ENCODE peak calls at places on chromosomes 13 and 19, in four cellular contexts. A, R, W and X are unnamed samples.

GRCh38 chr13:98706446-98707110 is 45.9 kb downstream of the SLC15A1 start:
- DNase-seq in A (no peak), R (peak), W (no peak), X (peak)

GRCh38 chr13:77584111-77584510 is 48.6 kb downstream of the SCEL start:
- DNase-seq in A (no peak), R (no peak), W (no peak), X (no peak)

GRCh38 chr19:55247621-55248099 is 11.2 kb downstream of the PPP6R1 start:
- DNase-seq in A (no peak), R (no peak), W (no peak), X (peak)

GRCh38 chr13:69155136-69155535 is 952.5 kb upstream of the ATXN8OS start:
- DNase-seq in A (no peak), R (no peak), W (no peak), X (no peak)

GRCh38 chr13:26310470-26310869 is 56.5 kb downstream of the CDK8 start:
- DNase-seq in A (no peak), R (no peak), W (no peak), X (no peak)

GRCh38 chr13:89878904-89879303 is 1468.6 kb upstream of the MIR17HG start:
- DNase-seq in A (no peak), R (no peak), W (no peak), X (no peak)

GRCh38 chr13:112545866-112546265 is 42.1 kb downstream of the TUBGCP3 start:
- DNase-seq in A (no peak), R (no peak), W (no peak), X (no peak)

GRCh38 chr19:40398417-40399056 is 8.6 kb upstream of the HIPK4 start:
- DNase-seq in A (peak), R (no peak), W (peak), X (peak)

DNA sequence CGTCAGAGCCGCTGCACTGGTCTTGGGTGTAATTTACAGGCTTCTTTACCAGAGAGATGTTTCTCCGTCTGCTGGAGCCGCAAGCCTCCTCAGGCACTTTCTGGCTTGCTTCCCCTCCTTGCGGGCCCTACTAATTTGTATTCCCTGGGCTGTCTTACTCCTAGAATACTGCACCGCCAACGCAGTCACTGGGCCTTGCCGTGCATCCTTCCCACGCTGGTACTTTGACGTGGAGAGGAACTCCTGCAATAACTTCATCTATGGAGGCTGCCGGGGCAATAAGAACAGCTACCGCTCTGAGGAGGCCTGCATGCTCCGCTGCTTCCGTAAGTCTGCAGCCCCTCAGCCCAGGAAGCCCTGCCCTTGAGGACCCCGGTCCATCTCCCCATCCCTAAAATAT is 14.1 kb upstream of the C19orf33 start:
- DNase-seq in A (no peak), R (no peak), W (no peak), X (no peak)
- TF ChIP-seq HMGXB4 in A (no peak), R (no peak), W (no peak), X (no peak)

GRCh38 chr19:7670790-7671189 is 1.9 kb downstream of the RETN start:
- DNase-seq in A (no peak), R (no peak), W (no peak), X (no peak)

GRCh38 chr19:7672522-7672921 is 3.7 kb downstream of the RETN start:
- DNase-seq in A (no peak), R (no peak), W (no peak), X (no peak)

GRCh38 chr19:7676376-7676775 is 514 bp upstream of the MCEMP1 start:
- DNase-seq in A (no peak), R (no peak), W (no peak), X (no peak)

GRCh38 chr19:7676854-7677253 is at the start of gene MCEMP1:
- DNase-seq in A (no peak), R (no peak), W (no peak), X (no peak)

GRCh38 chr19:7673995-7674667 is 2.8 kb upstream of the MCEMP1 start:
- DNase-seq in A (peak), R (peak), W (peak), X (peak)
- TF ChIP-seq HMGXB4 in A (no peak), R (no peak), W (no peak), X (no peak)

DNA sequence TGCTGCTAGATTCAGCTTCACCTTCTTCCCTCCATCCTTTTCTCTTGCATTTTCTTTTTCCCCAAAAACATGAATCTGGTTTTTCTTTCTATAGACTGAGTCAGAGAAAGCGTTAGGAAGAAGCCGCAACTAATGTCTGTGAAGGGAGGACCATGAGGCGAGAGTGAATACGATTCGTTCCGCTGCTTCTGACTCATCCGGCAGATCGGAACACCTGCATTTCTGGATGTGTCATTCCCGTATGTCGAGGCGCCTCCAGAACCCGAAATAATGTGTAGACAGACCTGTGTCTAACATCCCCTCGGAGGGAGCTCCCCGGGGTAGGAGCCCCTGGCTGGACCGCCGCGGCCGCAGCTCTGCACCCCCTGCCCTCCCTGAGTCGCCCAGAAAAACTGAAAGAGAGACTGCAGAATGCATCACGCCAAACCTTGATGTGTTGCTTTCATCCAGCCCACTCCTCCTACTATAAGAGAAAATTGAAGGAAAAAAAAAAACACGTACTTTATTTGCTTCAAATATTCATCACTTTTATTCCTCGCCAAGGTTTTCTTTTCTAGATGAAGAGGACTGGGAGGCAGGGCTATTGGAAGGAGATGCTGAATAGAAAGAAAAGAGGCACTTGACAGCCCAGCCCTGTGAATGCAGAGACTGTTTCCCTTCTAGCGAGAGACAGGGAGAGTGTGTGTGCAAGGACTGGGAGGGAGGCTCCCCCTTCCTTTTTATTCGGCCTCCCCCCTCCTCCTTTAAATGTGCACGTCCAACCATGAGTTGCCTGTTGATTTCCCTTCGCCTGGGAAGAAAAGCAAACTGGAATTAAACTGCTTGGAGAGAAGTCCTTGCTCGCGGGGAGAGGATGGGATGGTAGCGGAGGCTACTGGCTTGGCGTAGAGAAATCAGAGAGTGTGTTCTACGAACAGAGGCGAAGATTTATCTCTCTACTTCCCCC is 610 bp upstream of the PCDH17 start:
- DNase-seq in A (no peak), R (no peak), W (no peak), X (no peak)
- TF ChIP-seq HMGXB4 in A (no peak), R (no peak), W (no peak), X (no peak)

DNA sequence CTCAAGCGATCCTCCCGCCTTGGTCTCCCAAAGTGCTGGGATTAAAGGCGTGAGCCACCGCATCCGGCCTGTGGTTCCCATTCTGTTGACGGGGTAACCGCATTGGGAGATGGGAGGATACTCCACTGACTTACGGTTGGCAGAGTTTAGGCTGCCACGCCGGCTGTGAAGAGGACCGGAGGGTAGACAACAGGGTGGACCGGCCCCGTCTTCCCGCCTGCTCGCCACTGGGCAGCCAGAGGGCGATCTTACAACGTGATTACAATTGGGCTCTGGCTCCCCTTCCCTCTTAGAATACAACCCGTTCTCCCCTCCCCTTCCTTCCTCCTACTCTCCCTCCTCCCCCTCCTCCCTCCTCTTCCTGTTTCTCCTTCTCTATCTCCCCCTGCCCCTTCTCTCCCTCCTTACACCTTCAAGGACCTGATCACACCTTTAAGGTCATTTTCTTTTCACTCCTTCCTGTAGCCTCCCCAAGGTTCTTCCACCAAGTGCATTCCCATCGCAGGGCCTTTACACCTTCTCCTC is 957 bp upstream of the CCDC194 start:
- DNase-seq in A (peak), R (no peak), W (peak), X (peak)
- TF ChIP-seq HMGXB4 in A (no peak), R (no peak), W (no peak), X (no peak)

GRCh38 chr13:68050746-68051145 is 820.6 kb upstream of the PCDH9 start:
- DNase-seq in A (no peak), R (no peak), W (no peak), X (no peak)
- TF ChIP-seq HMGXB4 in A (no peak), R (no peak), W (no peak), X (no peak)

DNA sequence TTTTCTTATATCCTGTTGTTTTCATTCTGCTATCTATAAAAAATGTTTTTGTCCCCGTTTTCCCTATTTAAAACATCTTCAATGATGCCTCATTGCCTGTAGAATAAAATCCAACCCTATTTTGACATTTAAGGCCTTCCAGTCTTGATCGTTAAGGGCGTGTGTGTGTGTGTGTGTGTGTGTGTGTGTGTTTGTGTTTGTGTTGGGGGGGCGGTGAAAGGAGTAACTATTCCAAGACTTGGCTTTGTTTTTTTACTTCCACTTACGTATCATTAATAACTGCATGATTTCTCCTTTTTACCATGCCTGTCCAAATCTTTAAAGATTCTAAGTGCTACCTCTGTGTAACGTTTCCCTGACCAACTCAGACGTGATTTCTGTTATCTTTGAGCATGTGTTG is 784 bp downstream of the PIBF1 start:
- DNase-seq in A (no peak), R (no peak), W (no peak), X (no peak)
- TF ChIP-seq HMGXB4 in A (no peak), R (no peak), W (no peak), X (no peak)

GRCh38 chr19:8526345-8527062 is 12.5 kb upstream of the ZNF414 start:
- DNase-seq in A (peak), R (peak), W (peak), X (peak)
- TF ChIP-seq HMGXB4 in A (no peak), R (no peak), W (no peak), X (no peak)